ENCODE peak calls at places on chromosomes 6 and 20, in nine cellular contexts. One of them, this sample, is unnamed.

GRCh38 chr6:146595981-146596731 is 2.6 kb upstream of the ADGB start:
- DNase-seq in AG08396: no peak
- DNase-seq in activated naive CD8-positive, alpha-beta T cell treated with anti-CD3 and anti-CD28 coated beads, Interleukin-2, amount 10 ng/mL, durations not matched to agents 7 days and 5 days: no peak
- DNase-seq in fibroblast of pulmonary artery: no peak
- DNase-seq in mesothelial cell of epicardium: no peak
- DNase-seq in RWPE1: peak; percentile 5
- DNase-seq in NCI-H524: no peak
- DNase-seq in NCI-H510A: no peak
- DNase-seq in posterior vena cava: no peak
- DNase-seq in this sample: no peak

GRCh38 chr20:63848003-63848911 is 13.0 kb upstream of the ABHD16B start:
- DNase-seq in AG08396: no peak
- DNase-seq in activated naive CD8-positive, alpha-beta T cell treated with anti-CD3 and anti-CD28 coated beads, Interleukin-2, amount 10 ng/mL, durations not matched to agents 7 days and 5 days: no peak
- DNase-seq in fibroblast of pulmonary artery: no peak
- DNase-seq in mesothelial cell of epicardium: no peak
- DNase-seq in RWPE1: no peak
- DNase-seq in NCI-H524: no peak
- DNase-seq in NCI-H510A: no peak
- DNase-seq in posterior vena cava: no peak
- DNase-seq in this sample: no peak

GRCh38 chr6:147016440-147016839 is 187.8 kb upstream of the STXBP5 start:
- DNase-seq in AG08396: no peak
- DNase-seq in activated naive CD8-positive, alpha-beta T cell treated with anti-CD3 and anti-CD28 coated beads, Interleukin-2, amount 10 ng/mL, durations not matched to agents 7 days and 5 days: no peak
- DNase-seq in fibroblast of pulmonary artery: no peak
- DNase-seq in mesothelial cell of epicardium: no peak
- DNase-seq in RWPE1: no peak
- DNase-seq in NCI-H524: no peak
- DNase-seq in NCI-H510A: no peak
- DNase-seq in posterior vena cava: no peak
- DNase-seq in this sample: no peak

GRCh38 chr6:126600258-126600916 is 260.5 kb downstream of the CENPW start:
- DNase-seq in AG08396: no peak
- DNase-seq in activated naive CD8-positive, alpha-beta T cell treated with anti-CD3 and anti-CD28 coated beads, Interleukin-2, amount 10 ng/mL, durations not matched to agents 7 days and 5 days: no peak
- DNase-seq in fibroblast of pulmonary artery: no peak
- DNase-seq in mesothelial cell of epicardium: no peak
- DNase-seq in RWPE1: no peak
- DNase-seq in NCI-H524: no peak
- DNase-seq in NCI-H510A: no peak
- DNase-seq in posterior vena cava: no peak
- DNase-seq in this sample: no peak

GRCh38 chr20:33908351-33908750 is 85.4 kb upstream of the RALY start:
- DNase-seq in AG08396: no peak
- DNase-seq in activated naive CD8-positive, alpha-beta T cell treated with anti-CD3 and anti-CD28 coated beads, Interleukin-2, amount 10 ng/mL, durations not matched to agents 7 days and 5 days: no peak
- DNase-seq in fibroblast of pulmonary artery: peak; percentile 20
- DNase-seq in mesothelial cell of epicardium: no peak
- DNase-seq in RWPE1: no peak
- DNase-seq in NCI-H524: no peak
- DNase-seq in NCI-H510A: no peak
- DNase-seq in posterior vena cava: no peak
- DNase-seq in this sample: no peak

GRCh38 chr6:89830385-89830809 is 717 bp downstream of the CASP8AP2 start:
- DNase-seq in AG08396: no peak
- DNase-seq in activated naive CD8-positive, alpha-beta T cell treated with anti-CD3 and anti-CD28 coated beads, Interleukin-2, amount 10 ng/mL, durations not matched to agents 7 days and 5 days: no peak
- DNase-seq in fibroblast of pulmonary artery: no peak
- DNase-seq in mesothelial cell of epicardium: no peak
- DNase-seq in RWPE1: peak; percentile 11
- DNase-seq in NCI-H524: no peak
- DNase-seq in NCI-H510A: no peak
- DNase-seq in posterior vena cava: no peak
- DNase-seq in this sample: no peak

GRCh38 chr20:23226612-23227265 is 123.9 kb upstream of the NXT1 start:
- DNase-seq in AG08396: no peak
- DNase-seq in activated naive CD8-positive, alpha-beta T cell treated with anti-CD3 and anti-CD28 coated beads, Interleukin-2, amount 10 ng/mL, durations not matched to agents 7 days and 5 days: no peak
- DNase-seq in fibroblast of pulmonary artery: no peak
- DNase-seq in mesothelial cell of epicardium: no peak
- DNase-seq in RWPE1: no peak
- DNase-seq in NCI-H524: no peak
- DNase-seq in NCI-H510A: no peak
- DNase-seq in posterior vena cava: no peak
- DNase-seq in this sample: no peak

GRCh38 chr6:116036075-116036773 is 24.5 kb downstream of the FRK start:
- DNase-seq in AG08396: no peak
- DNase-seq in activated naive CD8-positive, alpha-beta T cell treated with anti-CD3 and anti-CD28 coated beads, Interleukin-2, amount 10 ng/mL, durations not matched to agents 7 days and 5 days: no peak
- DNase-seq in fibroblast of pulmonary artery: no peak
- DNase-seq in mesothelial cell of epicardium: no peak
- DNase-seq in RWPE1: no peak
- DNase-seq in NCI-H524: no peak
- DNase-seq in NCI-H510A: no peak
- DNase-seq in posterior vena cava: no peak
- DNase-seq in this sample: no peak

GRCh38 chr6:11236351-11236750 is 3.9 kb upstream of the NEDD9 start:
- DNase-seq in AG08396: no peak
- DNase-seq in activated naive CD8-positive, alpha-beta T cell treated with anti-CD3 and anti-CD28 coated beads, Interleukin-2, amount 10 ng/mL, durations not matched to agents 7 days and 5 days: no peak
- DNase-seq in fibroblast of pulmonary artery: no peak
- DNase-seq in mesothelial cell of epicardium: no peak
- DNase-seq in RWPE1: no peak
- DNase-seq in NCI-H524: no peak
- DNase-seq in NCI-H510A: no peak
- DNase-seq in posterior vena cava: no peak
- DNase-seq in this sample: peak; percentile 67